ENCODE peak calls at places on chromosome 6, in ten cellular contexts. X, U, H, G, N, M, S, W, J and Y are unnamed samples.

GRCh38 chr6:111242452-111242851 is 155.1 kb downstream of the SLC16A10 start:
- DNase-seq in X (no peak), U (no peak), H (no peak), G (no peak), N (peak), M (peak), S (no peak), W (no peak), J (no peak), Y (no peak)

GRCh38 chr6:15096894-15097837 is 148.7 kb upstream of the JARID2 start:
- DNase-seq in X (no peak), U (no peak), H (no peak), G (no peak), N (no peak), M (no peak), S (no peak), W (no peak), J (no peak), Y (no peak)

GRCh38 chr6:87155920-87156600 is 695 bp downstream of the ZNF292 start:
- DNase-seq in X (no peak), U (peak), H (peak), G (peak), N (peak), M (peak), S (peak), W (peak), J (no peak), Y (peak)

GRCh38 chr6:54695815-54696214 is 150.8 kb upstream of the FAM83B start:
- DNase-seq in X (no peak), U (no peak), H (no peak), G (no peak), N (no peak), M (no peak), S (no peak), W (no peak), J (no peak), Y (no peak)

GRCh38 chr6:105321728-105322127 is 81.2 kb downstream of the PREP start:
- DNase-seq in X (no peak), U (no peak), H (no peak), G (no peak), N (no peak), M (no peak), S (no peak), W (no peak), J (no peak), Y (no peak)

GRCh38 chr6:66390393-66390792 is 683.4 kb upstream of the EYS start:
- DNase-seq in X (no peak), U (no peak), H (no peak), G (no peak), N (no peak), M (no peak), S (no peak), W (no peak), J (no peak), Y (no peak)

GRCh38 chr6:106468935-106469334 is 108.4 kb downstream of the CRYBG1 start:
- DNase-seq in X (no peak), U (no peak), H (no peak), G (no peak), N (no peak), M (no peak), S (no peak), W (no peak), J (no peak), Y (no peak)

GRCh38 chr6:148407372-148407771 is 64.7 kb downstream of the SASH1 start:
- DNase-seq in X (peak), U (no peak), H (no peak), G (no peak), N (peak), M (peak), S (no peak), W (no peak), J (peak), Y (peak)

GRCh38 chr6:137767931-137768690 is 98.9 kb upstream of the TNFAIP3 start:
- DNase-seq in X (peak), U (no peak), H (no peak), G (no peak), N (peak), M (peak), S (no peak), W (no peak), J (no peak), Y (peak)

GRCh38 chr6:111550195-111550594 is 55.5 kb downstream of the TRAF3IP2 start:
- DNase-seq in X (no peak), U (no peak), H (no peak), G (no peak), N (no peak), M (no peak), S (no peak), W (no peak), J (no peak), Y (no peak)

GRCh38 chr6:53744321-53744720 is 50.5 kb upstream of the LRRC1 start:
- DNase-seq in X (no peak), U (no peak), H (no peak), G (no peak), N (no peak), M (no peak), S (no peak), W (no peak), J (no peak), Y (no peak)

GRCh38 chr6:129498950-129499870 is 210.8 kb downstream of the ARHGAP18 start:
- DNase-seq in X (no peak), U (peak), H (no peak), G (no peak), N (peak), M (peak), S (peak), W (no peak), J (no peak), Y (peak)

GRCh38 chr6:150915156-150915555 is 49.7 kb downstream of the MTHFD1L start:
- DNase-seq in X (no peak), U (no peak), H (no peak), G (no peak), N (no peak), M (no peak), S (no peak), W (no peak), J (no peak), Y (no peak)

GRCh38 chr6:124536157-124536556 is 426.1 kb upstream of the RNF217 start:
- DNase-seq in X (no peak), U (no peak), H (no peak), G (no peak), N (no peak), M (no peak), S (no peak), W (no peak), J (no peak), Y (no peak)

GRCh38 chr6:94215614-94216013 is 796.3 kb upstream of the EPHA7 start:
- DNase-seq in X (no peak), U (no peak), H (no peak), G (no peak), N (no peak), M (no peak), S (no peak), W (no peak), J (no peak), Y (no peak)

GRCh38 chr6:113181164-113181563 is 676.0 kb upstream of the MARCKS start:
- DNase-seq in X (no peak), U (no peak), H (no peak), G (no peak), N (no peak), M (no peak), S (no peak), W (no peak), J (no peak), Y (no peak)